ENCODE peak calls at places on chromosomes 7 and 10, in four cellular contexts. W is K562, S is HepG2, E is H1. V is an unnamed sample.

GRCh38 chr10:98331888-98332287 is 63.9 kb upstream of the LOXL4 start:
- DNase-seq in W (peak; percentile 43), S (peak; percentile 17), E (peak; percentile 59), V (no peak)

GRCh38 chr10:101495324-101495925 is 92.6 kb downstream of the POLL start:
- DNase-seq in W (peak; percentile 47), S (peak; percentile 36), E (no peak), V (no peak)

GRCh38 chr7:150567846-150568245 is 656 bp downstream of the GIMAP4 start:
- DNase-seq in W (no peak), S (no peak), E (no peak), V (no peak)

GRCh38 chr7:100019908-100020307 is 4.5 kb downstream of the ZKSCAN1 start:
- DNase-seq in W (no peak), S (no peak), E (no peak), V (no peak)

GRCh38 chr10:974038-974784 is 14.0 kb upstream of the GTPBP4 start:
- DNase-seq in W (no peak), S (peak; percentile 81), E (no peak), V (peak; percentile 70)

GRCh38 chr10:72095195-72095594 is 6.8 kb upstream of the SPOCK2 start:
- DNase-seq in W (no peak), S (no peak), E (no peak), V (no peak)

GRCh38 chr10:77605466-77605865 is 32.1 kb downstream of the KCNMA1 start:
- DNase-seq in W (no peak), S (no peak), E (peak; percentile 55), V (no peak)

GRCh38 chr7:69335331-69335730 is 262.9 kb upstream of the AUTS2 start:
- DNase-seq in W (no peak), S (no peak), E (no peak), V (no peak)

GRCh38 chr10:3784510-3785250 is at the start of gene KLF6:
- DNase-seq in W (no peak), S (no peak), E (peak; percentile 70), V (no peak)

GRCh38 chr7:67809586-67809985 is 813.0 kb downstream of the TYW1 start:
- DNase-seq in W (no peak), S (no peak), E (no peak), V (no peak)

GRCh38 chr7:106071999-106072714 is 40.0 kb downstream of the SYPL1 start:
- DNase-seq in W (peak; percentile 90), S (peak; percentile 87), E (no peak), V (no peak)

GRCh38 chr7:13980474-13980873 is 9.0 kb downstream of the ETV1 start:
- DNase-seq in W (peak; percentile 25), S (no peak), E (no peak), V (no peak)

GRCh38 chr7:156544199-156544598 is 96.4 kb upstream of the RNF32 start:
- DNase-seq in W (peak; percentile 42), S (no peak), E (no peak), V (no peak)

GRCh38 chr10:54904833-54905232 is 103.8 kb upstream of the PCDH15 start:
- DNase-seq in W (no peak), S (no peak), E (no peak), V (no peak)

GRCh38 chr7:91759205-91759863 is 121.2 kb downstream of the MTERF1 start:
- DNase-seq in W (peak; percentile 32), S (peak; percentile 79), E (no peak), V (no peak)

GRCh38 chr7:50560865-50561351 is 4.3 kb downstream of the DDC start:
- DNase-seq in W (no peak), S (peak; percentile 80), E (no peak), V (no peak)

GRCh38 chr7:101733713-101734475 is 83.5 kb upstream of the CUX1 start:
- DNase-seq in W (peak; percentile 90), S (peak; percentile 57), E (peak; percentile 71), V (no peak)

GRCh38 chr7:106313456-106313891 is 28.7 kb upstream of the NAMPT start:
- DNase-seq in W (no peak), S (no peak), E (no peak), V (no peak)

GRCh38 chr7:21912305-21912704 is 33.4 kb downstream of the CDCA7L start:
- DNase-seq in W (no peak), S (no peak), E (no peak), V (no peak)

GRCh38 chr10:119817991-119818888 is 54.4 kb downstream of the MCMBP start:
- DNase-seq in W (no peak), S (no peak), E (peak; percentile 96), V (no peak)

GRCh38 chr7:55065079-55065478 is 46.3 kb downstream of the EGFR start:
- DNase-seq in W (no peak), S (no peak), E (no peak), V (peak; percentile 31)

GRCh38 chr7:77644774-77645173 is 51.5 kb upstream of the RSBN1L start:
- DNase-seq in W (no peak), S (no peak), E (no peak), V (no peak)

GRCh38 chr10:6786579-6787031 is 206.5 kb upstream of the PRKCQ start:
- DNase-seq in W (peak; percentile 29), S (no peak), E (no peak), V (no peak)

GRCh38 chr10:76000550-76000949 is 569.1 kb downstream of the LRMDA start:
- DNase-seq in W (no peak), S (no peak), E (no peak), V (no peak)

GRCh38 chr10:56881218-56881617 is 520.2 kb upstream of the ZWINT start:
- DNase-seq in W (no peak), S (no peak), E (no peak), V (no peak)

GRCh38 chr7:71363627-71364026 is 231.7 kb downstream of the GALNT17 start:
- DNase-seq in W (no peak), S (no peak), E (no peak), V (no peak)

GRCh38 chr7:39810710-39811109 is 139.3 kb upstream of the CDK13 start:
- DNase-seq in W (no peak), S (no peak), E (no peak), V (no peak)

GRCh38 chr10:131425752-131426529 is 114.4 kb upstream of the TCERG1L start:
- DNase-seq in W (no peak), S (no peak), E (no peak), V (no peak)

GRCh38 chr7:151024435-151025056 is at the start of gene ATG9B:
- DNase-seq in W (peak; percentile 61), S (no peak), E (no peak), V (no peak)

GRCh38 chr7:80907141-80907601 is 11.7 kb downstream of the SEMA3C start:
- DNase-seq in W (no peak), S (no peak), E (no peak), V (no peak)

GRCh38 chr7:72196176-72196575 is 216.0 kb downstream of the CALN1 start:
- DNase-seq in W (no peak), S (no peak), E (no peak), V (no peak)

GRCh38 chr10:48468866-48469511 is 135.9 kb downstream of the ARHGAP22 start:
- DNase-seq in W (peak; percentile 62), S (no peak), E (peak; percentile 39), V (no peak)

GRCh38 chr7:103996639-103997038 is 7.2 kb upstream of the RELN start:
- DNase-seq in W (peak; percentile 24), S (no peak), E (no peak), V (no peak)

GRCh38 chr7:74338366-74339108 is 49.3 kb downstream of the CLIP2 start:
- DNase-seq in W (no peak), S (no peak), E (no peak), V (no peak)

GRCh38 chr7:69114374-69114773 is 483.9 kb upstream of the AUTS2 start:
- DNase-seq in W (no peak), S (no peak), E (no peak), V (no peak)

GRCh38 chr10:14181197-14181936 is 149.4 kb downstream of the FRMD4A start:
- DNase-seq in W (peak; percentile 88), S (no peak), E (no peak), V (no peak)

GRCh38 chr10:48494073-48494472 is 110.8 kb downstream of the ARHGAP22 start:
- DNase-seq in W (no peak), S (no peak), E (peak; percentile 37), V (no peak)

GRCh38 chr7:5351508-5352265 is 68.9 kb downstream of the SLC29A4 start:
- DNase-seq in W (no peak), S (no peak), E (no peak), V (no peak)

GRCh38 chr10:72030762-72031543 is 57.4 kb downstream of the SPOCK2 start:
- DNase-seq in W (no peak), S (peak; percentile 97), E (no peak), V (no peak)

DNA sequence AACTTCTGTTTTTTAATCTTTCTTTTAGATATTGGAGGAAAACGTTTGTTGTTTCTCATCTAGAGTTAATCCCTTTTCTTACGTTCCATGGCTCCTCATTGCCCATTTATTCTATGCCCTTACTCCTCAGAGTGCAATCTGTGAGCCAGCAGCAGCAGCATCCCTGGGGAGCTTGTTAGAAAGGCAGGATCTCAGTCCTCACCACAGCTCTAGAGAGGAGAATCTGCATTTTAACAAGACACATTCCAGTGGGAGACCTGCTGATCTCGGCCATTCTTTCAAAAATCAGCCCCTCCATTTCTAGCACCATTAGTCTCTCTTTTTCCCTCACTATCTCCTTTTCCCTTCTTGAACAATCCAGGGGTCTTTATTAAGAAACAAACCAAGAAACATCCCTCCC is 84.4 kb upstream of the NOBOX start:
- DNase-seq in W (no peak), S (no peak), E (no peak), V (no peak)
- TF ChIP-seq YY1 in W (no peak), S (no peak), E (peak; percentile 68), V (no peak)

GRCh38 chr7:11847336-11847735 is 15.3 kb upstream of the THSD7A start:
- DNase-seq in W (no peak), S (no peak), E (no peak), V (no peak)
- TF ChIP-seq HDAC2 in W (no peak), S (no peak), E (no peak), V (no peak)

GRCh38 chr10:35219906-35220890 is 93.6 kb downstream of the CREM start:
- DNase-seq in W (no peak), S (peak; percentile 52), E (no peak), V (no peak)
- TF ChIP-seq YY1 in W (no peak), S (no peak), E (no peak), V (no peak)

GRCh38 chr7:29865526-29865925 is 59.2 kb downstream of the WIPF3 start:
- DNase-seq in W (no peak), S (peak; percentile 15), E (no peak), V (no peak)
- TF ChIP-seq HDAC2 in W (no peak), S (no peak), E (no peak), V (no peak)

DNA sequence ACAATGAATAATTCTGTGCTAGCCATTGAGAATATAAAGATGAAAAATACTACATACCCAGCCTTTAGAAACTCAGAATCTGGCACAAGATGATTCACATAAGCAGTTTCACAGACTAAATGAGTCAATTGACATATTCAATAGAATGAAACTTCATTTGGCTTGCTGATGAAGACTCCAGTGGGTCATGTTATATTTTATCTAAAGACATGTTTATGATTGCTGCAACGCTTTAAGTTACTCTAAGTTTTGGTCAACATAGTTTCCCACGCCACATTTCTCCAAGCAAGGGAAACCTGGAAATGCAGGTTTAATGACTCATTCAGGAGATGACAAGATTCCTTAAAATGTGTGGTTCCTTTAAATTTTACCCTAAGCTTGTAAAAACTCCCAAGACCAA is 6.8 kb downstream of the SEMA3A start:
- DNase-seq in W (no peak), S (no peak), E (no peak), V (no peak)
- TF ChIP-seq YY1 in W (no peak), S (no peak), E (no peak), V (no peak)

V was measured in GM12878.